ENCODE peak calls at places on chromosomes 2 and 18, in seven cellular contexts. O is hepatocyte, S is fibroblast of lung, X is GM23248, K is neural progenitor cell, B is MM.1S, U is astrocyte. J is an unnamed sample.

GRCh38 chr18:12238861-12239260 is 15.3 kb upstream of the CIDEA start:
- DNase-seq in O (no peak), S (peak; percentile 26), X (peak; percentile 56), K (no peak), B (no peak), U (peak; percentile 38), J (no peak)

GRCh38 chr2:239991689-239992314 is 33.3 kb downstream of the NDUFA10 start:
- DNase-seq in O (peak; percentile 81), S (peak; percentile 80), X (peak; percentile 75), K (peak; percentile 63), B (peak; percentile 58), U (peak; percentile 22), J (peak; percentile 62)

GRCh38 chr18:48781990-48782368 is 168.8 kb downstream of the SMAD7 start:
- DNase-seq in O (peak; percentile 31), S (no peak), X (peak; percentile 30), K (no peak), B (no peak), U (no peak), J (no peak)

GRCh38 chr2:215907147-215907546 is 106.2 kb downstream of the MREG start:
- DNase-seq in O (no peak), S (no peak), X (no peak), K (no peak), B (no peak), U (no peak), J (no peak)

GRCh38 chr18:48693625-48694262 is 154.9 kb downstream of the CTIF start:
- DNase-seq in O (no peak), S (peak; percentile 73), X (peak; percentile 51), K (no peak), B (no peak), U (peak; percentile 6), J (no peak)

GRCh38 chr2:61538920-61539559 is 884 bp upstream of the XPO1 start:
- DNase-seq in O (peak; percentile 59), S (peak; percentile 40), X (peak; percentile 65), K (no peak), B (peak; percentile 42), U (peak; percentile 31), J (no peak)

GRCh38 chr2:183035298-183035953 is 2.8 kb downstream of the NCKAP1 start:
- DNase-seq in O (no peak), S (peak; percentile 81), X (peak; percentile 88), K (no peak), B (no peak), U (peak; percentile 85), J (peak; percentile 28)

GRCh38 chr2:84631047-84631446 is 114.7 kb downstream of the DNAH6 start:
- DNase-seq in O (peak; percentile 50), S (peak; percentile 63), X (peak; percentile 58), K (peak; percentile 38), B (peak; percentile 47), U (peak; percentile 56), J (peak; percentile 38)

GRCh38 chr18:51580580-51580979 is 383.1 kb upstream of the MEX3C start:
- DNase-seq in O (no peak), S (no peak), X (no peak), K (no peak), B (no peak), U (no peak), J (no peak)

GRCh38 chr2:40859617-40860016 is 407.7 kb upstream of the SLC8A1 start:
- DNase-seq in O (no peak), S (no peak), X (no peak), K (no peak), B (no peak), U (no peak), J (no peak)

GRCh38 chr2:113218283-113219091 is 44.7 kb downstream of the PSD4 start:
- DNase-seq in O (peak; percentile 83), S (peak; percentile 63), X (peak; percentile 55), K (no peak), B (no peak), U (peak; percentile 56), J (no peak)

GRCh38 chr2:149720615-149721014 is 133.0 kb upstream of the MMADHC start:
- DNase-seq in O (no peak), S (peak; percentile 60), X (no peak), K (no peak), B (no peak), U (no peak), J (no peak)

GRCh38 chr18:56327171-56327885 is 311.1 kb downstream of the TXNL1 start:
- DNase-seq in O (no peak), S (peak; percentile 45), X (peak; percentile 62), K (no peak), B (no peak), U (peak; percentile 51), J (no peak)

GRCh38 chr18:59918320-59918755 is 18.5 kb downstream of the PMAIP1 start:
- DNase-seq in O (peak; percentile 26), S (peak; percentile 61), X (peak; percentile 64), K (peak; percentile 27), B (no peak), U (peak; percentile 87), J (peak; percentile 72)

GRCh38 chr2:80153151-80153550 is 151.4 kb downstream of the LRRTM1 start:
- DNase-seq in O (no peak), S (no peak), X (peak; percentile 1), K (peak; percentile 79), B (no peak), U (no peak), J (peak; percentile 52)

GRCh38 chr2:80149991-80150390 is 154.6 kb downstream of the LRRTM1 start:
- DNase-seq in O (no peak), S (no peak), X (no peak), K (no peak), B (no peak), U (no peak), J (peak; percentile 21)

GRCh38 chr2:80153768-80154167 is 150.8 kb downstream of the LRRTM1 start:
- DNase-seq in O (no peak), S (no peak), X (no peak), K (no peak), B (no peak), U (no peak), J (no peak)

GRCh38 chr2:80151248-80151647 is 153.3 kb downstream of the LRRTM1 start:
- DNase-seq in O (no peak), S (no peak), X (no peak), K (no peak), B (no peak), U (no peak), J (no peak)

GRCh38 chr2:80151651-80152050 is 152.9 kb downstream of the LRRTM1 start:
- DNase-seq in O (no peak), S (no peak), X (no peak), K (no peak), B (no peak), U (no peak), J (no peak)
- TF ChIP-seq EZH2 in O (no peak), S (no peak), X (no peak), K (no peak), B (no peak), U (no peak), J (no peak)

GRCh38 chr18:77114070-77114563 is 18.5 kb downstream of the MBP start:
- DNase-seq in O (no peak), S (no peak), X (no peak), K (no peak), B (no peak), U (no peak), J (no peak)

GRCh38 chr18:77115461-77115907 is 17.1 kb downstream of the MBP start:
- DNase-seq in O (no peak), S (no peak), X (no peak), K (no peak), B (no peak), U (no peak), J (no peak)

GRCh38 chr18:77114564-77115391 is 17.8 kb downstream of the MBP start:
- DNase-seq in O (peak; percentile 88), S (peak; percentile 98), X (peak; percentile 99), K (no peak), B (no peak), U (peak; percentile 65), J (no peak)

GRCh38 chr18:77118256-77119090 is 14.1 kb downstream of the MBP start:
- DNase-seq in O (no peak), S (no peak), X (no peak), K (no peak), B (no peak), U (no peak), J (no peak)

GRCh38 chr18:77116201-77117080 is 16.1 kb downstream of the MBP start:
- DNase-seq in O (no peak), S (no peak), X (no peak), K (no peak), B (no peak), U (no peak), J (no peak)
- H3K4me1 ChIP-seq in O (peaks cover 28% of the 10 kb centered on the region), S (peaks cover 6% of the 10 kb centered on the region), X (peaks cover 13% of the 10 kb centered on the region), K (no peaks in the 10 kb centered on the region), B (no peaks in the 10 kb centered on the region), U (peaks cover 13% of the 10 kb centered on the region), J (no peaks in the 10 kb centered on the region)

DNA sequence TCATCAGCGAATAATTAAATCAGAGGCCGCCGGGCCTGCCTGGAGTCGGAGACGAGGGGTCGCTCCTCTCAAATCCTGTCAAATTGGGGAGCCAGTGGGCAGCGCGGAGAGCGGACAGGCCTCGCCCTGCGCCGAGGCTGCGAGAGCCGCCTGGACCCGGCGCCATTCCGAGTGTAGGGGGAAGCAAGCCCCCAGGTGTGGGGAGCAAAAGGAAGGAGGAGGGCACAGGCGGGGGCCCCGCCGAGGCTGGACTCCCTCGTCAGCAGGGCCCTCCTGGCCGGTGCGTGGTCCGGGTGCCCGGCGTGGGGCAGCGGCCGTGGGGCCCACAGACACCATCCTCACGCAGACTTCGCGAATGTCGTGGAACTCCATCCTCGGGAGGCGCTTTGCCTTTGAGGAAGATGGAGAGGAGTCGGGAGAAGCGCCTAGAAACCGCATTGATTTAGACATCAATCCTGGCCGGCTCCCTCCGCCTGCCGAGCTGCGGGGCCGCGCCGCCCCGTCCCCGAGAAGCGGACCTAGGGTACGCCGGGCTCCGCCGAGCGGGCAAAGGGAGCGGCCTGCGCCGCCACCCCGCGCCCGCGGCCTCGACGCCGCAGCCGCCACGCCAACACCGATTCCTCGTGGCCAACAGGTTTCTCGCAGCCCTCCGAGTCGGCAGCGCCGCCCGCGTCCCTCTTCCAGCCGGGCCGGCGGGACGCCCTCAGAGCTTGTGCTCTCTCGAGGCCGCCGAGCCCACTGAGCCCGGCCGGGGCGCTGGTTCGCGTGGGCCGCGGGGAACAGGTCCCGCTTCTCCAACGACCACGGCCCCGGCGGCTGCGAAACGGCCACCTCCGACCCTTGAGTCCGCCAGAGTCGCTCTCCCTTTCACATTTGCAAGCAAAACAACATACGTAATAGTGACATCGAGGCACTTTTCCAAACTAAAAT is 6.7 kb upstream of the ONECUT2 start:
- DNase-seq in O (no peak), S (no peak), X (peak; percentile 13), K (peak; percentile 68), B (no peak), U (no peak), J (no peak)
- H3K4me3 ChIP-seq in O (no peak overlapping the region), S (no peak overlapping the region), X (no peak overlapping the region), K (peak overlapping the region; percentile 43), B (no peak overlapping the region), U (no peak overlapping the region), J (peak overlapping the region; percentile 12)

DNA sequence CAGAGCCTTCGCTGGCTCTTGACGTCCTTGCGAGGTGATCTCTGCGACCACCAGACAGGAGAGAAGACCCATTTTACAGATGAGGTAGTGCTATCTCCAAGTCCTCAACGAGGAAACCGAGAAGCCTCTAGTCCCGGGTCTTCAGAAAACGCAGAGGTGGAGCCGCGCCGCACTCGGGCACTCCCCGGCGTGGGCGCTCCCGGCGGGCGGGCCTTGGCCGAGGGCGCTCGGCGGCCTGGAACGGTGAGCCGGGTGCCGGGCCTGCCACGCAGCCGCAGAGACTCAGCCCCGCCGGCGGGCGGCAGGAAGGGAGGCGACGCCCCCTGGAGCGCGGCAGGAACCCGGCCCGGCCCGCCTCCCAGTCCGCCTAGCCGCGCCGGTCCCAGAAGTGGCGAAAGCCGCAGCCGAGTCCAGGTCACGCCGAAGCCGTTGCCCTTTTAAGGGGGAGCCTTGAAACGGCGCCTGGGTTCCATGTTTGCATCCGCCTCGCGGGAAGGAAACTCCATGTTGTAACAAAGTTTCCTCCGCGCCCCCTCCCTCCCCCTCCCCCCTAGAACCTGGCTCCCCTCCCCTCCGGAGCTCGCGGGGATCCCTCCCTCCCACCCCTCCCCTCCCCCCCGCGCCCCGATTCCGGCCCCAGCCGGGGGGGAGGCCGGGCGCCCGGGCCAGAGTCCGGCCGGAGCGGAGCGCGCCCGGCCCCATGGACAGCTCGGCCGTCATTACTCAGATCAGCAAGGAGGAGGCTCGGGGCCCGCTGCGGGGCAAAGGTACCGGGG is at the start of gene CTDSP1:
- DNase-seq in O (peak; percentile 98), S (peak; percentile 98), X (peak; percentile 99), K (peak; percentile 95), B (peak; percentile 96), U (peak; percentile 89), J (peak; percentile 98)
- TF ChIP-seq EZH2 in O (no peak), S (no peak), X (no peak), K (peak; percentile 27), B (no peak), U (no peak), J (no peak)

J was measured in A673.